ENCODE peak calls at places on chromosomes 11 and 22, in eight cellular contexts. V is stomach, T is heart left ventricle, Y is mammary epithelial cell, O is body of pancreas, E is thoracic aorta, C is lower lobe of right lung, R is colonic mucosa. F is an unnamed sample.

GRCh38 chr22:25051983-25052710 is 99.6 kb downstream of the KIAA1671 start:
- DNase-seq in V (peak; percentile 72), T (no peak), Y (no peak), O (peak; percentile 69), E (no peak), C (no peak), R (peak; percentile 73), F (peak; percentile 70)

GRCh38 chr11:119484741-119485605 is 62.0 kb upstream of the THY1 start:
- DNase-seq in V (peak; percentile 24), T (no peak), Y (no peak), O (no peak), E (no peak), C (no peak), R (no peak), F (no peak)

GRCh38 chr11:79461144-79461543 is 20.3 kb upstream of the TENM4 start:
- DNase-seq in V (no peak), T (peak; percentile 12), Y (peak; percentile 54), O (no peak), E (no peak), C (no peak), R (no peak), F (peak; percentile 23)

GRCh38 chr11:117144477-117145392 is 648 bp downstream of the PAFAH1B2 start:
- DNase-seq in V (peak; percentile 57), T (peak; percentile 73), Y (peak; percentile 68), O (peak; percentile 75), E (peak; percentile 47), C (peak; percentile 72), R (peak; percentile 67), F (peak; percentile 60)

GRCh38 chr11:82829101-82829500 is 71.1 kb downstream of the PRCP start:
- DNase-seq in V (no peak), T (no peak), Y (peak; percentile 33), O (no peak), E (no peak), C (no peak), R (no peak), F (no peak)

GRCh38 chr11:3127706-3128355 is 37.3 kb downstream of the OSBPL5 start:
- DNase-seq in V (no peak), T (no peak), Y (no peak), O (no peak), E (no peak), C (peak; percentile 31), R (no peak), F (no peak)

GRCh38 chr22:28582806-28583205 is 96.8 kb downstream of the TTC28 start:
- DNase-seq in V (no peak), T (no peak), Y (peak; percentile 42), O (no peak), E (no peak), C (no peak), R (no peak), F (no peak)

GRCh38 chr11:83219095-83219494 is 25.6 kb downstream of the ANKRD42 start:
- DNase-seq in V (no peak), T (no peak), Y (no peak), O (no peak), E (no peak), C (no peak), R (no peak), F (no peak)

GRCh38 chr11:45857834-45858492 is 10.7 kb downstream of the CRY2 start:
- DNase-seq in V (peak; percentile 44), T (peak; percentile 75), Y (peak; percentile 20), O (peak; percentile 63), E (no peak), C (peak; percentile 74), R (no peak), F (no peak)

GRCh38 chr11:133951484-133952198 is 5.1 kb downstream of the IGSF9B start:
- DNase-seq in V (no peak), T (no peak), Y (no peak), O (no peak), E (no peak), C (no peak), R (no peak), F (no peak)

GRCh38 chr22:24310969-24311368 is 40.3 kb downstream of the SPECC1L start:
- DNase-seq in V (no peak), T (no peak), Y (no peak), O (no peak), E (no peak), C (no peak), R (no peak), F (no peak)

GRCh38 chr11:75792127-75792731 is 22.8 kb upstream of the UVRAG start:
- DNase-seq in V (no peak), T (no peak), Y (no peak), O (no peak), E (no peak), C (no peak), R (no peak), F (no peak)

GRCh38 chr11:62610814-62611704 is 1.5 kb downstream of the EML3 start:
- DNase-seq in V (no peak), T (no peak), Y (no peak), O (no peak), E (no peak), C (no peak), R (no peak), F (no peak)

GRCh38 chr11:79663012-79663411 is 222.2 kb upstream of the TENM4 start:
- DNase-seq in V (no peak), T (no peak), Y (no peak), O (no peak), E (no peak), C (no peak), R (no peak), F (no peak)

GRCh38 chr11:838441-839279 is 3.7 kb downstream of the POLR2L start:
- DNase-seq in V (no peak), T (no peak), Y (peak; percentile 19), O (no peak), E (no peak), C (no peak), R (peak; percentile 67), F (peak; percentile 77)

GRCh38 chr11:118004543-118005223 is 18.5 kb downstream of the IL10RA start:
- DNase-seq in V (no peak), T (no peak), Y (no peak), O (no peak), E (no peak), C (no peak), R (no peak), F (no peak)

GRCh38 chr11:47924184-47924671 is 56.1 kb upstream of the PTPRJ start:
- DNase-seq in V (peak; percentile 31), T (no peak), Y (peak; percentile 59), O (peak; percentile 91), E (no peak), C (peak; percentile 60), R (no peak), F (no peak)

GRCh38 chr11:1852885-1853284 is at the start of gene LSP1:
- DNase-seq in V (peak; percentile 57), T (no peak), Y (no peak), O (no peak), E (no peak), C (peak; percentile 80), R (no peak), F (peak; percentile 70)

GRCh38 chr11:65043881-65044501 is 3.0 kb downstream of the SAC3D1 start:
- DNase-seq in V (no peak), T (peak; percentile 48), Y (peak; percentile 8), O (no peak), E (no peak), C (peak; percentile 81), R (peak; percentile 40), F (no peak)

GRCh38 chr11:57387284-57388030 is 3.0 kb downstream of the PRG2 start:
- DNase-seq in V (no peak), T (peak; percentile 35), Y (no peak), O (no peak), E (no peak), C (no peak), R (no peak), F (no peak)

GRCh38 chr11:64900263-64900678 is 16.7 kb downstream of the ATG2A start:
- DNase-seq in V (no peak), T (no peak), Y (peak; percentile 92), O (no peak), E (no peak), C (no peak), R (no peak), F (no peak)

GRCh38 chr11:95279921-95280861 is 49.2 kb upstream of the SESN3 start:
- DNase-seq in V (no peak), T (peak; percentile 17), Y (peak; percentile 75), O (no peak), E (no peak), C (no peak), R (no peak), F (no peak)

GRCh38 chr22:36162127-36163034 is 1.8 kb upstream of the APOL3 start:
- DNase-seq in V (no peak), T (no peak), Y (no peak), O (no peak), E (no peak), C (no peak), R (no peak), F (no peak)

GRCh38 chr11:13338437-13339069 is 61.0 kb downstream of the BMAL1 start:
- DNase-seq in V (no peak), T (no peak), Y (peak; percentile 76), O (no peak), E (no peak), C (no peak), R (no peak), F (no peak)
- H3K4me1 ChIP-seq in V (peaks cover 29% of the 10 kb centered on the region), T (peaks cover 9% of the 10 kb centered on the region), Y (peaks cover 71% of the 10 kb centered on the region), O (peaks cover 42% of the 10 kb centered on the region), E (peaks cover 42% of the 10 kb centered on the region), C (peaks cover 46% of the 10 kb centered on the region), R (peaks cover 7% of the 10 kb centered on the region), F (peaks cover 19% of the 10 kb centered on the region)

GRCh38 chr22:31248138-31248745 is 36.1 kb downstream of the LIMK2 start:
- DNase-seq in V (peak; percentile 57), T (peak; percentile 80), Y (peak; percentile 92), O (peak; percentile 75), E (peak; percentile 41), C (peak; percentile 82), R (peak; percentile 55), F (peak; percentile 60)
- H3K4me1 ChIP-seq in V (peaks cover 63% of the 10 kb centered on the region), T (peaks cover 20% of the 10 kb centered on the region), Y (peaks cover 55% of the 10 kb centered on the region), O (peaks cover 75% of the 10 kb centered on the region), E (peaks cover 60% of the 10 kb centered on the region), C (peaks cover 54% of the 10 kb centered on the region), R (peaks cover 21% of the 10 kb centered on the region), F (peaks cover 41% of the 10 kb centered on the region)

GRCh38 chr22:39352301-39352867 is 2.6 kb downstream of the SYNGR1 start:
- DNase-seq in V (no peak), T (no peak), Y (no peak), O (no peak), E (no peak), C (no peak), R (no peak), F (no peak)
- H3K4me1 ChIP-seq in V (peaks cover 8% of the 10 kb centered on the region), T (peaks cover 8% of the 10 kb centered on the region), Y (peaks cover 17% of the 10 kb centered on the region), O (peaks cover 21% of the 10 kb centered on the region), E (peaks cover 20% of the 10 kb centered on the region), C (peaks cover 19% of the 10 kb centered on the region), R (no peaks in the 10 kb centered on the region), F (no peaks in the 10 kb centered on the region)

DNA sequence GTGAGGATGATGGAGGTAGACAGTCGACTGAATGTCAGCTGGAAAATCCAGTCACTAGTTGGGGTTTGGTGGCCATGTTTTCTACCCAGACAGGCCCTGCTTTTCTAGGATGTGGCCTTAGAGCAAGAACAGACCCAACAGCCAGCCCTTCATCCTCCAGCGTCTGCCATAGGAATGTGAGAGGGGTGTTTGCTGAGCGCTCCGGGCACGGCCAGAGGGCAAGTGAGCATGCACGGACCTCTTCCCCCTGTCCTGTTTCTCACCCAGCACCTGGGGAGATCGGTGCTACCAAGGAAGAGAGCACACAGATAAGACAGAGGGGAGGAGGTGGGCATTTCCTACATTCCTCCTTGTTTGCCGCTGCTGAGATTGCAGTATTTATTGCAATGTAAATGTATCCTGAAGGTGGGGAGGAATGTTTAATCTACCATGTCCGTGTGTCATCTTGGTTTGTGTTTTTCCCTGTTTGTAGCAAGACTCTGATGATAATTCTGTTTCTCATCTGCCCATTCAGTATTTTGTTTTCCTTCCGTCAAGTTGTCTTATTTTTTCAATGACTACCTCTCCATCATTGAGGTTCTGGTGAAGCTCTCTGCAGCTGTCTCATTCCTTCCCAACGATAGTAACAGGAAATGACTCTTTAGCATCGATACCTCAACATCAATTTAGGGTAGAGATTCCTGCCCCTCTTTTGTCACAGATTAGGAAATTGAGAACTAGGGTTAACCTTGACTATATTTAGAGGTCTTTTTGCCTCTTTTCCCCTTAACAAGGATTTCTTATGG is 4.9 kb upstream of the ATF4 start:
- DNase-seq in V (no peak), T (no peak), Y (no peak), O (no peak), E (no peak), C (peak; percentile 24), R (no peak), F (no peak)
- H3K4me1 ChIP-seq in V (peaks cover 7% of the 10 kb centered on the region), T (peaks cover 9% of the 10 kb centered on the region), Y (peaks cover 11% of the 10 kb centered on the region), O (peaks cover 9% of the 10 kb centered on the region), E (peaks cover 16% of the 10 kb centered on the region), C (peaks cover 12% of the 10 kb centered on the region), R (peaks cover 5% of the 10 kb centered on the region), F (peaks cover 8% of the 10 kb centered on the region)

F was measured in mucosa of descending colon.